ENCODE peak calls at places on chromosomes 11 and 22, in eight cellular contexts. One of them, this sample, is unnamed.

GRCh38 chr11:122727101-122727929 is 71.8 kb downstream of the UBASH3B start:
- DNase-seq in GM06990: no peak
- DNase-seq in effector memory CD4-positive, alpha-beta T cell: no peak
- DNase-seq in GM10248: peak
- DNase-seq in activated CD4-positive, alpha-beta T cell treated with anti-CD3 and anti-CD28 coated beads for 48 hours: peak
- DNase-seq in LHCN-M2: no peak
- DNase-seq in Daoy: no peak
- DNase-seq in stimulated activated CD4-positive, alpha-beta T cell treated with anti-CD3 and anti-CD28 coated beads, TNF-alpha, amount 100 ng/mL, for 1 hour: no peak
- DNase-seq in this sample: no peak

GRCh38 chr22:18954333-18954732 is 18.2 kb upstream of the PRODH start:
- DNase-seq in GM10248: peak
- DNase-seq in activated CD4-positive, alpha-beta T cell treated with anti-CD3 and anti-CD28 coated beads for 48 hours: peak
- DNase-seq in LHCN-M2: peak
- DNase-seq in stimulated activated CD4-positive, alpha-beta T cell treated with anti-CD3 and anti-CD28 coated beads, TNF-alpha, amount 100 ng/mL, for 1 hour: no peak
- DNase-seq in effector memory CD4-positive, alpha-beta T cell: peak
- DNase-seq in GM06990: peak
- DNase-seq in Daoy: peak
- DNase-seq in this sample: peak

GRCh38 chr11:61183645-61184044 is 19.7 kb upstream of the PGA3 start:
- DNase-seq in LHCN-M2: no peak
- DNase-seq in Daoy: no peak
- DNase-seq in stimulated activated CD4-positive, alpha-beta T cell treated with anti-CD3 and anti-CD28 coated beads, TNF-alpha, amount 100 ng/mL, for 1 hour: no peak
- DNase-seq in effector memory CD4-positive, alpha-beta T cell: no peak
- DNase-seq in activated CD4-positive, alpha-beta T cell treated with anti-CD3 and anti-CD28 coated beads for 48 hours: no peak
- DNase-seq in GM10248: no peak
- DNase-seq in GM06990: no peak
- DNase-seq in this sample: no peak

GRCh38 chr22:43707650-43708049 is 104.5 kb downstream of the EFCAB6 start:
- DNase-seq in GM06990: no peak
- DNase-seq in effector memory CD4-positive, alpha-beta T cell: no peak
- DNase-seq in LHCN-M2: peak
- DNase-seq in activated CD4-positive, alpha-beta T cell treated with anti-CD3 and anti-CD28 coated beads for 48 hours: no peak
- DNase-seq in Daoy: peak
- DNase-seq in GM10248: no peak
- DNase-seq in stimulated activated CD4-positive, alpha-beta T cell treated with anti-CD3 and anti-CD28 coated beads, TNF-alpha, amount 100 ng/mL, for 1 hour: no peak
- DNase-seq in this sample: peak

GRCh38 chr11:7869467-7869866 is 61.6 kb downstream of the OR10A6 start:
- DNase-seq in effector memory CD4-positive, alpha-beta T cell: no peak
- DNase-seq in LHCN-M2: peak
- DNase-seq in GM10248: no peak
- DNase-seq in GM06990: no peak
- DNase-seq in stimulated activated CD4-positive, alpha-beta T cell treated with anti-CD3 and anti-CD28 coated beads, TNF-alpha, amount 100 ng/mL, for 1 hour: no peak
- DNase-seq in Daoy: no peak
- DNase-seq in activated CD4-positive, alpha-beta T cell treated with anti-CD3 and anti-CD28 coated beads for 48 hours: no peak
- DNase-seq in this sample: no peak

GRCh38 chr11:69099193-69099592 is 50.5 kb downstream of the TPCN2 start:
- DNase-seq in Daoy: no peak
- DNase-seq in effector memory CD4-positive, alpha-beta T cell: no peak
- DNase-seq in stimulated activated CD4-positive, alpha-beta T cell treated with anti-CD3 and anti-CD28 coated beads, TNF-alpha, amount 100 ng/mL, for 1 hour: no peak
- DNase-seq in GM06990: no peak
- DNase-seq in LHCN-M2: peak
- DNase-seq in GM10248: no peak
- DNase-seq in activated CD4-positive, alpha-beta T cell treated with anti-CD3 and anti-CD28 coated beads for 48 hours: no peak
- DNase-seq in this sample: peak

GRCh38 chr11:85170184-85170583 is 457.0 kb downstream of the DLG2 start:
- DNase-seq in Daoy: no peak
- DNase-seq in GM06990: no peak
- DNase-seq in activated CD4-positive, alpha-beta T cell treated with anti-CD3 and anti-CD28 coated beads for 48 hours: no peak
- DNase-seq in LHCN-M2: no peak
- DNase-seq in effector memory CD4-positive, alpha-beta T cell: no peak
- DNase-seq in GM10248: no peak
- DNase-seq in stimulated activated CD4-positive, alpha-beta T cell treated with anti-CD3 and anti-CD28 coated beads, TNF-alpha, amount 100 ng/mL, for 1 hour: no peak
- DNase-seq in this sample: no peak

GRCh38 chr11:75536786-75537629 is 11.3 kb upstream of the GDPD5 start:
- DNase-seq in GM06990: peak
- DNase-seq in activated CD4-positive, alpha-beta T cell treated with anti-CD3 and anti-CD28 coated beads for 48 hours: peak
- DNase-seq in effector memory CD4-positive, alpha-beta T cell: no peak
- DNase-seq in stimulated activated CD4-positive, alpha-beta T cell treated with anti-CD3 and anti-CD28 coated beads, TNF-alpha, amount 100 ng/mL, for 1 hour: no peak
- DNase-seq in Daoy: peak
- DNase-seq in GM10248: peak
- DNase-seq in LHCN-M2: peak
- DNase-seq in this sample: no peak

GRCh38 chr11:61696602-61697001 is 16.4 kb downstream of the DAGLA start:
- DNase-seq in effector memory CD4-positive, alpha-beta T cell: no peak
- DNase-seq in activated CD4-positive, alpha-beta T cell treated with anti-CD3 and anti-CD28 coated beads for 48 hours: no peak
- DNase-seq in stimulated activated CD4-positive, alpha-beta T cell treated with anti-CD3 and anti-CD28 coated beads, TNF-alpha, amount 100 ng/mL, for 1 hour: no peak
- DNase-seq in GM10248: no peak
- DNase-seq in GM06990: no peak
- DNase-seq in LHCN-M2: no peak
- DNase-seq in Daoy: peak
- DNase-seq in this sample: no peak

GRCh38 chr11:95586681-95587080 is 202.9 kb downstream of the FAM76B start:
- DNase-seq in LHCN-M2: no peak
- DNase-seq in GM06990: no peak
- DNase-seq in Daoy: no peak
- DNase-seq in effector memory CD4-positive, alpha-beta T cell: no peak
- DNase-seq in activated CD4-positive, alpha-beta T cell treated with anti-CD3 and anti-CD28 coated beads for 48 hours: no peak
- DNase-seq in stimulated activated CD4-positive, alpha-beta T cell treated with anti-CD3 and anti-CD28 coated beads, TNF-alpha, amount 100 ng/mL, for 1 hour: no peak
- DNase-seq in GM10248: no peak
- DNase-seq in this sample: no peak

GRCh38 chr22:35882226-35883027 is 146.2 kb downstream of the RBFOX2 start:
- DNase-seq in LHCN-M2: no peak
- DNase-seq in stimulated activated CD4-positive, alpha-beta T cell treated with anti-CD3 and anti-CD28 coated beads, TNF-alpha, amount 100 ng/mL, for 1 hour: no peak
- DNase-seq in effector memory CD4-positive, alpha-beta T cell: no peak
- DNase-seq in GM10248: no peak
- DNase-seq in activated CD4-positive, alpha-beta T cell treated with anti-CD3 and anti-CD28 coated beads for 48 hours: no peak
- DNase-seq in Daoy: no peak
- DNase-seq in GM06990: no peak
- DNase-seq in this sample: no peak

GRCh38 chr11:3000032-3000961 is 8.2 kb upstream of the NAP1L4 start:
- DNase-seq in Daoy: no peak
- DNase-seq in LHCN-M2: no peak
- DNase-seq in GM10248: no peak
- DNase-seq in GM06990: no peak
- DNase-seq in activated CD4-positive, alpha-beta T cell treated with anti-CD3 and anti-CD28 coated beads for 48 hours: no peak
- DNase-seq in effector memory CD4-positive, alpha-beta T cell: no peak
- DNase-seq in stimulated activated CD4-positive, alpha-beta T cell treated with anti-CD3 and anti-CD28 coated beads, TNF-alpha, amount 100 ng/mL, for 1 hour: no peak
- DNase-seq in this sample: no peak

GRCh38 chr11:114344494-114344893 is 48.3 kb downstream of the NNMT start:
- DNase-seq in effector memory CD4-positive, alpha-beta T cell: no peak
- DNase-seq in stimulated activated CD4-positive, alpha-beta T cell treated with anti-CD3 and anti-CD28 coated beads, TNF-alpha, amount 100 ng/mL, for 1 hour: no peak
- DNase-seq in Daoy: no peak
- DNase-seq in GM10248: no peak
- DNase-seq in LHCN-M2: no peak
- DNase-seq in GM06990: no peak
- DNase-seq in activated CD4-positive, alpha-beta T cell treated with anti-CD3 and anti-CD28 coated beads for 48 hours: no peak
- DNase-seq in this sample: no peak

GRCh38 chr11:26134481-26135355 is 197.2 kb upstream of the ANO3 start:
- DNase-seq in activated CD4-positive, alpha-beta T cell treated with anti-CD3 and anti-CD28 coated beads for 48 hours: no peak
- DNase-seq in effector memory CD4-positive, alpha-beta T cell: no peak
- DNase-seq in stimulated activated CD4-positive, alpha-beta T cell treated with anti-CD3 and anti-CD28 coated beads, TNF-alpha, amount 100 ng/mL, for 1 hour: no peak
- DNase-seq in GM10248: no peak
- DNase-seq in GM06990: no peak
- DNase-seq in Daoy: no peak
- DNase-seq in LHCN-M2: peak
- DNase-seq in this sample: no peak

GRCh38 chr11:2268911-2269600 is 1.3 kb downstream of the ASCL2 start:
- DNase-seq in activated CD4-positive, alpha-beta T cell treated with anti-CD3 and anti-CD28 coated beads for 48 hours: peak
- DNase-seq in LHCN-M2: no peak
- DNase-seq in effector memory CD4-positive, alpha-beta T cell: no peak
- DNase-seq in GM10248: peak
- DNase-seq in stimulated activated CD4-positive, alpha-beta T cell treated with anti-CD3 and anti-CD28 coated beads, TNF-alpha, amount 100 ng/mL, for 1 hour: no peak
- DNase-seq in GM06990: peak
- DNase-seq in Daoy: peak
- DNase-seq in this sample: peak

This sample was measured in SW480.